ENCODE peak calls at places on chromosome 1, in seven cellular contexts. D, C, T, I, S, G and R are unnamed samples.

GRCh38 chr1:212498243-212498642 is 65.5 kb downstream of the NENF start:
- DNase-seq in D (no peak), C (no peak), T (no peak), I (no peak), S (no peak), G (no peak), R (peak; percentile 76)

GRCh38 chr1:30037251-30038118 is 685.9 kb downstream of the MATN1 start:
- DNase-seq in D (no peak), C (no peak), T (no peak), I (no peak), S (no peak), G (no peak), R (no peak)

GRCh38 chr1:17274186-17275170 is 25.6 kb downstream of the PADI3 start:
- DNase-seq in D (no peak), C (no peak), T (peak; percentile 69), I (no peak), S (peak; percentile 75), G (peak; percentile 46), R (peak; percentile 90)

GRCh38 chr1:1703796-1704195 is 11.2 kb upstream of the SLC35E2B start:
- DNase-seq in D (no peak), C (peak; percentile 54), T (no peak), I (no peak), S (no peak), G (no peak), R (peak; percentile 59)

GRCh38 chr1:53560572-53561487 is 101.6 kb downstream of the DMRTB1 start:
- DNase-seq in D (no peak), C (peak; percentile 50), T (no peak), I (no peak), S (no peak), G (no peak), R (no peak)

GRCh38 chr1:185170291-185170848 is 13.4 kb downstream of the SWT1 start:
- DNase-seq in D (no peak), C (no peak), T (peak; percentile 53), I (peak; percentile 28), S (peak; percentile 90), G (peak; percentile 60), R (no peak)

GRCh38 chr1:59453297-59453970 is 156.5 kb downstream of the FGGY start:
- DNase-seq in D (no peak), C (no peak), T (no peak), I (no peak), S (no peak), G (no peak), R (no peak)

GRCh38 chr1:170891872-170892271 is 43.5 kb upstream of the MROH9 start:
- DNase-seq in D (no peak), C (no peak), T (no peak), I (no peak), S (no peak), G (no peak), R (no peak)

GRCh38 chr1:66533804-66534745 is at the start of gene SGIP1:
- DNase-seq in D (no peak), C (peak; percentile 65), T (no peak), I (peak; percentile 18), S (peak; percentile 84), G (no peak), R (no peak)

GRCh38 chr1:208085655-208086054 is 158.5 kb downstream of the PLXNA2 start:
- DNase-seq in D (no peak), C (no peak), T (no peak), I (no peak), S (no peak), G (no peak), R (no peak)

GRCh38 chr1:48851638-48852037 is 74.9 kb upstream of the BEND5 start:
- DNase-seq in D (no peak), C (no peak), T (no peak), I (no peak), S (no peak), G (peak; percentile 27), R (no peak)

GRCh38 chr1:85134583-85135455 is 66.0 kb downstream of the SYDE2 start:
- DNase-seq in D (no peak), C (no peak), T (no peak), I (no peak), S (no peak), G (peak; percentile 70), R (peak; percentile 58)

GRCh38 chr1:232872738-232873137 is 67.5 kb downstream of the MAP10 start:
- DNase-seq in D (no peak), C (no peak), T (no peak), I (no peak), S (no peak), G (no peak), R (no peak)

GRCh38 chr1:54506594-54506993 is 41.4 kb upstream of the ACOT11 start:
- DNase-seq in D (no peak), C (no peak), T (no peak), I (no peak), S (no peak), G (no peak), R (no peak)

GRCh38 chr1:15283500-15283899 is 36.5 kb downstream of the FHAD1 start:
- DNase-seq in D (no peak), C (no peak), T (no peak), I (no peak), S (no peak), G (no peak), R (no peak)

GRCh38 chr1:180116964-180117763 is 37.5 kb upstream of the QSOX1 start:
- DNase-seq in D (no peak), C (no peak), T (no peak), I (no peak), S (no peak), G (no peak), R (no peak)

GRCh38 chr1:3022976-3023375 is 1.7 kb downstream of the ACTRT2 start:
- DNase-seq in D (no peak), C (no peak), T (no peak), I (no peak), S (no peak), G (no peak), R (peak; percentile 16)

GRCh38 chr1:115090956-115091355 is 1.7 kb upstream of the TSPAN2 start:
- DNase-seq in D (no peak), C (no peak), T (no peak), I (no peak), S (no peak), G (no peak), R (no peak)

GRCh38 chr1:69497847-69498246 is 69.9 kb upstream of the LRRC7 start:
- DNase-seq in D (no peak), C (no peak), T (no peak), I (no peak), S (no peak), G (no peak), R (no peak)

GRCh38 chr1:100868364-100868995 is 26.2 kb downstream of the EXTL2 start:
- DNase-seq in D (no peak), C (no peak), T (no peak), I (no peak), S (peak; percentile 41), G (peak; percentile 62), R (no peak)

GRCh38 chr1:19336543-19336942 is 24.4 kb downstream of the SLC66A1 start:
- DNase-seq in D (no peak), C (no peak), T (no peak), I (no peak), S (no peak), G (no peak), R (no peak)

GRCh38 chr1:207021139-207021861 is 11.3 kb downstream of the C1orf116 start:
- DNase-seq in D (no peak), C (no peak), T (no peak), I (no peak), S (no peak), G (no peak), R (no peak)

GRCh38 chr1:59051007-59051406 is 245.9 kb upstream of the FGGY start:
- DNase-seq in D (no peak), C (no peak), T (no peak), I (no peak), S (no peak), G (no peak), R (no peak)

GRCh38 chr1:55079651-55080050 is 40.3 kb downstream of the PCSK9 start:
- DNase-seq in D (no peak), C (no peak), T (no peak), I (no peak), S (no peak), G (no peak), R (no peak)

GRCh38 chr1:12021616-12022015 is 2.3 kb downstream of the MIIP start:
- DNase-seq in D (no peak), C (no peak), T (no peak), I (no peak), S (no peak), G (no peak), R (no peak)

GRCh38 chr1:56286956-56287355 is 292.4 kb downstream of the PLPP3 start:
- DNase-seq in D (no peak), C (no peak), T (no peak), I (no peak), S (no peak), G (no peak), R (no peak)

GRCh38 chr1:209937996-209938959 is at the start of gene SYT14:
- DNase-seq in D (no peak), C (no peak), T (peak; percentile 18), I (no peak), S (peak; percentile 91), G (no peak), R (no peak)

GRCh38 chr1:39269791-39270342 is 65.4 kb downstream of the MACF1 start:
- DNase-seq in D (no peak), C (no peak), T (peak; percentile 68), I (no peak), S (no peak), G (no peak), R (no peak)

GRCh38 chr1:178267646-178268094 is 173.8 kb downstream of the RASAL2 start:
- DNase-seq in D (no peak), C (no peak), T (no peak), I (no peak), S (peak; percentile 86), G (no peak), R (no peak)

GRCh38 chr1:41542196-41542955 is 57.9 kb upstream of the EDN2 start:
- DNase-seq in D (no peak), C (peak; percentile 47), T (no peak), I (no peak), S (no peak), G (no peak), R (no peak)

GRCh38 chr1:40143891-40144575 is 17.2 kb upstream of the RLF start:
- DNase-seq in D (peak; percentile 28), C (no peak), T (peak; percentile 47), I (peak; percentile 47), S (peak; percentile 97), G (peak; percentile 48), R (no peak)

GRCh38 chr1:150528196-150528595 is 12.6 kb downstream of the FALEC start:
- DNase-seq in D (no peak), C (no peak), T (no peak), I (no peak), S (no peak), G (no peak), R (no peak)

GRCh38 chr1:58739851-58740466 is 40.1 kb upstream of the MYSM1 start:
- DNase-seq in D (no peak), C (no peak), T (peak; percentile 47), I (no peak), S (peak; percentile 91), G (peak; percentile 68), R (no peak)

GRCh38 chr1:30853350-30853749 is 55.2 kb downstream of the SDC3 start:
- DNase-seq in D (no peak), C (no peak), T (no peak), I (no peak), S (peak; percentile 64), G (no peak), R (no peak)

GRCh38 chr1:230976825-230977747 is 1.6 kb downstream of the TTC13 start:
- DNase-seq in D (peak; percentile 18), C (no peak), T (peak; percentile 13), I (peak; percentile 39), S (no peak), G (peak; percentile 49), R (no peak)

GRCh38 chr1:176932114-176933104 is 232.1 kb downstream of the ASTN1 start:
- DNase-seq in D (no peak), C (no peak), T (no peak), I (no peak), S (no peak), G (no peak), R (no peak)